ENCODE peak calls at places on chromosomes 11 and 22, in four cellular contexts. D is ELF-1, P is smooth muscle cell of the brain vasculature, E is T-helper 1 cell. K is an unnamed sample.

GRCh38 chr11:78350101-78350645 is 67.4 kb downstream of the GAB2 start:
- DNase-seq in E (no peak), D (peak), P (no peak), K (no peak)

GRCh38 chr22:47474464-47474863 is 712.0 kb downstream of the TBC1D22A start:
- DNase-seq in D (no peak), E (no peak), P (no peak), K (no peak)

GRCh38 chr11:66637557-66638176 is 836 bp upstream of the RBM4 start:
- DNase-seq in P (no peak), D (no peak), E (no peak), K (no peak)

GRCh38 chr11:80297808-80298460 is 857.1 kb upstream of the TENM4 start:
- DNase-seq in P (peak), E (no peak), D (no peak), K (no peak)

GRCh38 chr11:80109031-80109430 is 668.2 kb upstream of the TENM4 start:
- DNase-seq in D (no peak), E (no peak), P (no peak), K (no peak)

GRCh38 chr11:45856044-45856468 is 8.8 kb downstream of the CRY2 start:
- DNase-seq in D (no peak), P (no peak), E (no peak), K (no peak)

GRCh38 chr11:119315139-119316016 is 1.6 kb downstream of the MCAM start:
- DNase-seq in D (peak), E (no peak), P (no peak), K (peak)

GRCh38 chr11:96303067-96303466 is 39.9 kb downstream of the MAML2 start:
- DNase-seq in D (no peak), E (no peak), P (no peak), K (no peak)

GRCh38 chr22:19631899-19632670 is 82.2 kb upstream of the SEPTIN5 start:
- DNase-seq in P (no peak), D (peak), E (no peak), K (no peak)

GRCh38 chr11:8720868-8721739 is 38.5 kb downstream of the RPL27A start:
- DNase-seq in P (no peak), D (peak), E (no peak), K (no peak)

GRCh38 chr11:126007263-126007662 is 55.4 kb downstream of the CDON start:
- DNase-seq in D (no peak), E (no peak), P (no peak), K (no peak)

GRCh38 chr22:32050678-32051515 is 7.8 kb downstream of the SLC5A1 start:
- DNase-seq in D (peak), P (peak), E (no peak), K (peak)

GRCh38 chr11:63015521-63016215 is at the start of gene SLC22A8:
- DNase-seq in P (no peak), E (no peak), D (peak), K (no peak)

GRCh38 chr11:93100211-93100610 is 97.6 kb downstream of the SLC36A4 start:
- DNase-seq in P (no peak), E (no peak), D (no peak), K (no peak)

GRCh38 chr11:17277024-17277584 is 565 bp downstream of the NUCB2 start:
- DNase-seq in E (no peak), P (no peak), D (no peak), K (no peak)

GRCh38 chr22:48616656-48617055 is 1211.0 kb downstream of the BRD1 start:
- DNase-seq in D (no peak), E (no peak), P (no peak), K (no peak)

GRCh38 chr11:124892750-124893454 is 4.8 kb downstream of the ROBO4 start:
- DNase-seq in P (no peak), D (no peak), E (no peak), K (no peak)

GRCh38 chr11:35290876-35291275 is 128.5 kb downstream of the SLC1A2 start:
- DNase-seq in E (no peak), D (no peak), P (no peak), K (no peak)

GRCh38 chr22:17232406-17232805 is 13.2 kb upstream of the ADA2 start:
- DNase-seq in D (peak), E (no peak), P (no peak), K (no peak)

GRCh38 chr22:24153353-24153752 is 27.9 kb upstream of the SUSD2 start:
- DNase-seq in D (no peak), P (no peak), E (peak), K (peak)

K was measured in activated CD4-positive, alpha-beta T cell treated with anti-CD3 and anti-CD28 coated beads for 4 hours.